ENCODE peak calls at places on chromosomes 13 and 19, in ten cellular contexts. T, R, N, W, P, I, L, Y, Q and F are unnamed samples.

GRCh38 chr13:19646062-19646461 is 12.6 kb downstream of the MPHOSPH8 start:
- DNase-seq in R (no peak), P (no peak), Q (no peak), I (no peak), W (no peak), N (no peak), Y (no peak), T (no peak), L (no peak), F (no peak)

GRCh38 chr19:18470153-18470552 is 32.2 kb upstream of the ISYNA1 start:
- DNase-seq in T (no peak), Y (peak; percentile 44), Q (no peak), L (no peak), R (no peak), N (no peak), P (no peak), W (no peak), I (no peak), F (no peak)

GRCh38 chr19:38095411-38096308 is 128.4 kb downstream of the DPF1 start:
- DNase-seq in I (peak; percentile 6), N (peak; percentile 24), Y (peak; percentile 82), P (no peak), Q (peak; percentile 41), R (no peak), W (no peak), T (peak; percentile 73), L (peak; percentile 55), F (no peak)

GRCh38 chr19:54335164-54335563 is 3.8 kb downstream of the LILRA4 start:
- DNase-seq in R (no peak), P (no peak), I (no peak), Q (no peak), L (no peak), N (no peak), W (no peak), Y (no peak), T (no peak), F (no peak)

GRCh38 chr13:77693449-77693940 is 4.0 kb upstream of the SLAIN1 start:
- DNase-seq in N (no peak), P (no peak), R (no peak), W (no peak), I (no peak), Y (no peak), Q (no peak), T (no peak), L (no peak), F (no peak)

GRCh38 chr19:18865106-18865972 is 30.6 kb downstream of the CERS1 start:
- DNase-seq in P (no peak), L (no peak), Y (no peak), N (no peak), I (no peak), T (no peak), R (no peak), W (no peak), Q (no peak), F (no peak)

GRCh38 chr19:28836366-28836765 is 376.6 kb downstream of the UQCRFS1 start:
- DNase-seq in Y (no peak), N (no peak), I (no peak), Q (no peak), T (no peak), W (no peak), L (no peak), P (no peak), R (no peak), F (no peak)

GRCh38 chr13:106493569-106493968 is 41.9 kb downstream of the EFNB2 start:
- DNase-seq in T (no peak), L (no peak), N (no peak), W (no peak), R (no peak), Y (no peak), I (no peak), P (peak; percentile 38), Q (no peak), F (no peak)

GRCh38 chr13:110392510-110393233 is 85.6 kb downstream of the COL4A2 start:
- DNase-seq in I (no peak), P (no peak), W (no peak), Q (no peak), R (no peak), Y (no peak), L (peak; percentile 94), N (no peak), T (no peak), F (peak; percentile 0)

GRCh38 chr13:46496086-46496485 is 56.9 kb upstream of the LRCH1 start:
- DNase-seq in N (no peak), L (no peak), Q (no peak), I (no peak), T (no peak), P (no peak), Y (no peak), R (no peak), W (no peak), F (no peak)

GRCh38 chr13:104530741-104531140 is 1464.5 kb upstream of the SLC10A2 start:
- DNase-seq in L (no peak), R (no peak), I (no peak), T (no peak), W (no peak), Q (no peak), Y (no peak), P (no peak), N (no peak), F (no peak)

GRCh38 chr13:97567510-97568243 is 133.7 kb downstream of the RAP2A start:
- DNase-seq in T (no peak), N (no peak), P (peak; percentile 10), W (no peak), Y (peak; percentile 32), I (no peak), R (no peak), Q (no peak), L (peak; percentile 84), F (peak; percentile 90)

GRCh38 chr13:112638157-112638750 is 50.3 kb upstream of the TUBGCP3 start:
- DNase-seq in L (no peak), T (no peak), I (no peak), R (no peak), P (no peak), Y (no peak), W (no peak), N (no peak), Q (no peak), F (no peak)

GRCh38 chr19:40298026-40298425 is 12.9 kb upstream of the AKT2 start:
- DNase-seq in P (no peak), Y (no peak), W (no peak), L (peak; percentile 22), I (no peak), Q (no peak), N (no peak), R (no peak), T (no peak), F (no peak)

GRCh38 chr13:60001892-60002291 is 161.8 kb downstream of the DIAPH3 start:
- DNase-seq in Y (no peak), W (no peak), Q (no peak), T (no peak), R (no peak), P (no peak), N (no peak), I (no peak), L (peak; percentile 40), F (no peak)

GRCh38 chr13:113665582-113666323 is 1.3 kb upstream of the GRK1 start:
- DNase-seq in I (no peak), W (no peak), N (no peak), P (no peak), L (no peak), Q (no peak), R (no peak), T (no peak), Y (no peak), F (no peak)

GRCh38 chr13:75818181-75819110 is 182.3 kb downstream of the LMO7 start:
- DNase-seq in I (no peak), Y (no peak), Q (no peak), R (no peak), N (no peak), W (no peak), T (no peak), P (no peak), L (no peak), F (no peak)